ENCODE peak calls at places on chromosomes 7 and 10, in eight cellular contexts. R is PC-3, W is hepatocyte, F is lung, V is IMR-90, H is pancreas, G is A549, I is PC-9. L is an unnamed sample.

GRCh38 chr7:37806152-37806551 is 42.2 kb upstream of the NME8 start:
- DNase-seq in R (no peak), G (no peak), H (no peak), F (no peak), W (no peak), V (no peak), I (no peak), L (no peak)

GRCh38 chr7:76372984-76373833 is 14.4 kb upstream of the YWHAG start:
- DNase-seq in H (no peak), F (no peak), W (peak), I (peak), V (peak), G (peak), R (peak), L (no peak)

GRCh38 chr10:95864906-95865813 is 42.6 kb upstream of the CC2D2B start:
- DNase-seq in R (peak), W (peak), G (peak), V (peak), F (peak), H (no peak), I (peak), L (no peak)

GRCh38 chr7:50673096-50673495 is 107.9 kb upstream of the DDC start:
- DNase-seq in G (no peak), R (no peak), I (no peak), V (no peak), H (no peak), W (no peak), F (no peak), L (no peak)

GRCh38 chr10:34933676-34934075 is 118.6 kb upstream of the PARD3 start:
- DNase-seq in H (peak), I (no peak), V (no peak), F (no peak), W (no peak), R (no peak), G (no peak), L (no peak)

GRCh38 chr10:1807924-1808323 is 70.6 kb upstream of the ADARB2 start:
- DNase-seq in G (no peak), F (no peak), H (no peak), V (no peak), I (no peak), W (no peak), R (no peak), L (no peak)

GRCh38 chr10:127913368-127913759 is 6.5 kb downstream of the PTPRE start:
- DNase-seq in V (no peak), R (no peak), W (no peak), G (no peak), H (no peak), F (no peak), I (no peak), L (no peak)

GRCh38 chr7:114822131-114822530 is 99.8 kb upstream of the MDFIC start:
- DNase-seq in F (no peak), G (no peak), R (no peak), V (no peak), W (no peak), H (no peak), I (no peak), L (no peak)

GRCh38 chr10:14556285-14556956 is 218.3 kb downstream of the FAM107B start:
- DNase-seq in G (peak), F (no peak), R (no peak), W (peak), V (peak), H (peak), I (no peak), L (no peak)

GRCh38 chr10:49738616-49739360 is 23.3 kb downstream of the OGDHL start:
- DNase-seq in W (no peak), V (no peak), G (no peak), R (no peak), I (no peak), H (no peak), F (peak), L (peak)

GRCh38 chr10:131354380-131354779 is 42.9 kb upstream of the TCERG1L start:
- DNase-seq in V (no peak), I (no peak), H (no peak), G (no peak), R (peak), F (no peak), W (peak), L (no peak)

GRCh38 chr7:128946936-128947830 is 9.5 kb downstream of the IRF5 start:
- DNase-seq in H (no peak), G (no peak), I (no peak), R (no peak), V (no peak), F (no peak), W (no peak), L (no peak)

GRCh38 chr10:19702215-19702614 is 114.0 kb upstream of the PLXDC2 start:
- DNase-seq in F (no peak), V (peak), H (no peak), W (no peak), R (peak), G (no peak), I (no peak), L (no peak)

GRCh38 chr7:136685506-136685905 is 182.9 kb upstream of the CHRM2 start:
- DNase-seq in F (no peak), G (no peak), R (no peak), H (no peak), W (no peak), I (no peak), V (no peak), L (no peak)

GRCh38 chr10:52639652-52640051 is 132.9 kb downstream of the MBL2 start:
- DNase-seq in V (no peak), G (no peak), W (no peak), R (peak), H (no peak), I (no peak), F (no peak), L (no peak)

GRCh38 chr10:81472927-81473470 is 402.0 kb upstream of the NRG3 start:
- DNase-seq in V (no peak), R (no peak), H (no peak), F (no peak), W (no peak), I (no peak), G (no peak), L (no peak)

DNA sequence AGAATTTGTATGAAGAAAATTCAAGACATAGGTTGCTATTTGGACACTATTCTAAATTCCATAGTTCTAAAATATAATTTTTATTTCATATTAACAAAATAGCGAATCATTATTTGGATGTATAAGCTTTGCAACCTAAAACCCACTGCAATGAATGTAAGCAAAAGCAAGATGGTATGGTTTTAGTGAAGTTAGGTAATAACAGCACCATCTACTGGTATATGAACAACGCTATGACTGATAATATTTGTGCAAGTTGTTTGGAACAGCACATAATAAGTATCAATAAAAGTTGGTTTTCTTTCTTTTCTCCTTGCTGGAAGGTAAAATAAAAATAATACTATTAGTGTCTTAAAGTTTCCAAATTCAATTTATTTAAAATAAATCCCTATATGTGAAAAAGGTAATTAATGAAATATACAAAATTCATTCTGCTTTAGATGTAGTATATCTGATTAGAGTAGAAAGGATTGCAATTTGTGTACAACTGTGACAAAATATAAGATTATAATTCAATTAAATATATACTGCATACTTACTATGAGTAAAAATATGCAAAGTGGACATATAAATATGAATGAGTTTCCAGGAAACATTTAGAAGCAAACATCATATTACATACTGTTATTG is 79.0 kb upstream of the LSM8 start:
- DNase-seq in W (peak), H (no peak), F (no peak), I (no peak), V (peak), R (peak), G (no peak), L (no peak)
- H3K27ac ChIP-seq in W (no peak), H (no peak), F (no peak), I (no peak), V (no peak), R (no peak), G (no peak), L (no peak)

GRCh38 chr7:66076459-66077329 is 1.1 kb downstream of the ASL start:
- DNase-seq in F (no peak), R (no peak), W (peak), V (no peak), H (peak), I (no peak), G (no peak), L (no peak)

GRCh38 chr7:66070222-66070621 is 5.4 kb upstream of the ASL start:
- DNase-seq in V (no peak), R (peak), I (no peak), G (no peak), W (no peak), H (no peak), F (no peak), L (no peak)

GRCh38 chr7:66078067-66078466 is 2.4 kb downstream of the ASL start:
- DNase-seq in W (no peak), G (no peak), H (no peak), V (no peak), I (no peak), R (no peak), F (no peak), L (no peak)

DNA sequence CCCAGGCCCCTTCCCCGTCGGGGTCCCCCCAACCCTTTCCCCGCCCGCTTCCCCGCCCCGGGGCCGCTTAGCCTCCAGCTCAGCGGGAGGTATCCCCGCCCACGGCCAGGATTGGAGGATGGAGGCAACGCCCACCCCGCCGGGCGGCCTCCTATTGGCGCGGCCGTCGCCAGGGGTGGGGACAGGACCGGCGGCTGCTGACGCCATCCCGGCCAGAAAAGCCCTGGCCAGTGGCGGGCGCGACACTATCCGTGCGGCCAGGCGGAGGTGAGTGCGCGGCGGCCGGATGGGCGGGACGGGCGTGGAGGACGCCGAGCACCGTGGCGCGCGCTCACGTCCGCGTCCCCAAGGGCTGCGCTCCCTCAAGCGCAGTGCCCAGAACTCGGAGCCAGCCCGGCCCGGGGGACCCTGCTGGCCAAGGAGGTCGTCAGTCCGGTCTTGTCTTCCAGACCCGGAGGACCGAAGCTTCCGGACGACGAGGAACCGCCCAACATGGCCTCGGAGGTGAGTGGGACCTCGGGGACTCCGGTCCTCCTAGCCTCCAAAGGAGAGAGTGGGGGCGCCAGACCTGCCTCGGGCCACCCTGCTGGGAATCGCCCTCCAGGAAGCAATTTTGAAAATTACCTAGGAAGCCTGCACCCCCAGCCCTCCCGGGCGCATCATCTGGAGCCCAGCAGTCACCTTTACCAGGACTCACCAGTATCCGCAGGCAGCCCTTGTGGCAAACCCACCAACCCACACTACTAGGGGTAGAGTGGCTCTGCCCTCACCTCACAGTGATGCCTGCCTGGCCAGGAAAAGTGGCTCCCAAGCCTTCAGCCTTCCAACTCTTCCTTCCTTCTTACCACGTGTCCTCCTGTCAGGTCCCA is at the start of gene ASL:
- DNase-seq in V (peak), R (peak), F (peak), I (peak), G (peak), W (peak), H (peak), L (peak)
- TF ChIP-seq CTCF in V (no peak), R (no peak), F (no peak), I (no peak), G (no peak), W (no peak), H (no peak), L (no peak)

GRCh38 chr10:8278099-8278498 is 223.6 kb downstream of the GATA3 start:
- DNase-seq in W (no peak), V (no peak), F (no peak), H (no peak), R (no peak), G (no peak), I (no peak), L (no peak)

GRCh38 chr10:8273749-8274148 is 219.3 kb downstream of the GATA3 start:
- DNase-seq in V (no peak), I (no peak), W (no peak), R (no peak), H (no peak), F (no peak), G (no peak), L (no peak)

GRCh38 chr10:8279598-8279997 is 225.1 kb downstream of the GATA3 start:
- DNase-seq in W (peak), G (peak), V (peak), F (no peak), I (peak), R (peak), H (no peak), L (no peak)

GRCh38 chr10:8272794-8273425 is 218.4 kb downstream of the GATA3 start:
- DNase-seq in H (no peak), I (no peak), G (no peak), V (no peak), W (no peak), F (no peak), R (peak), L (no peak)

GRCh38 chr10:8275911-8276310 is 221.4 kb downstream of the GATA3 start:
- DNase-seq in I (no peak), H (peak), R (no peak), W (no peak), V (no peak), F (no peak), G (no peak), L (no peak)
- H3K4me3 ChIP-seq in I (no peak), H (no peak), R (no peak), W (no peak), V (no peak), F (no peak), G (no peak), L (no peak)

DNA sequence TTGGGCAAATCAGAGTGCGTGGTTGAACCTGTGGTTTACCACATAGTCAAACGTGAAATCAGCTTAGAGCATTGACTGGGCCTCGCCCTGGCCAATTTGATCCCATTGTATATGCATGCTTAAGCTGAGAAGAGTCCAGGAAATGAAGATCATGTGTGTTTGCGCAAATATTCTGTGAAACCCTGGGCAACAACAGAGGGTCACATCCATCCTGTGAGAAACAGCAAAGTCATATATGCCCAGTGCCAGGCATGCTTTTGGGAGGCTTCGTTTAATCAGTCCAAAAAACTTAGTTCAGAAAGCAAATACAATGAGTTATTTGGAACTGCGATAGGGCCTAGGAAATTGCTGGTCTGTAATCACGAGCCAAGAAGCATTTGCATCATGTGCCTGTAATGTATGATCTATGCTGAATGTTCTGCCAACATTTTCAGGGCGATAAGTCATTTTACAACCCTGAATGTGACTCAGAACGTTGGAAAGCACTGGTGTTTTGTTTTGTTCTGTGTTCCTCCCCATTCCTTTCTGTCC is 412.1 kb upstream of the CELF2 start:
- DNase-seq in G (no peak), H (no peak), I (no peak), V (peak), R (no peak), F (no peak), W (peak), L (no peak)
- H3K27ac ChIP-seq in G (no peak), H (no peak), I (no peak), V (peak), R (no peak), F (peak), W (peak), L (peak)